ENCODE peak calls at places on chromosome 1, in four cellular contexts. B, T, P and X are unnamed samples. For H3K4me1, the result is how much of the 10 kb centered on the place peaks cover.

GRCh38 chr1:206002833-206003532 is at the start of gene RAB7B:
- DNase-seq in B (peak), T (peak), P (peak), X (no peak)

GRCh38 chr1:65471901-65472332 is 51.4 kb downstream of the LEPR start:
- DNase-seq in B (no peak), T (no peak), P (no peak), X (no peak)

GRCh38 chr1:15799928-15800835 is 7.3 kb downstream of the UQCRHL start:
- DNase-seq in B (peak), T (no peak), P (no peak), X (no peak)

GRCh38 chr1:177164380-177165068 is at the start of gene ASTN1:
- DNase-seq in B (peak), T (peak), P (no peak), X (no peak)

GRCh38 chr1:37605806-37606474 is 10.2 kb upstream of the GNL2 start:
- DNase-seq in B (no peak), T (no peak), P (no peak), X (no peak)

GRCh38 chr1:58395355-58395754 is 151.2 kb downstream of the OMA1 start:
- DNase-seq in B (no peak), T (no peak), P (no peak), X (no peak)

GRCh38 chr1:41508290-41508689 is 23.8 kb upstream of the EDN2 start:
- DNase-seq in B (no peak), T (no peak), P (no peak), X (no peak)

GRCh38 chr1:117268926-117269378 is 58.2 kb upstream of the VTCN1 start:
- DNase-seq in B (peak), T (no peak), P (no peak), X (no peak)

GRCh38 chr1:165631403-165632151 is 543 bp downstream of the MGST3 start:
- DNase-seq in B (peak), T (peak), P (peak), X (peak)

GRCh38 chr1:226428348-226429050 is 20.6 kb upstream of the PARP1 start:
- DNase-seq in B (no peak), T (no peak), P (no peak), X (no peak)

GRCh38 chr1:16484931-16485330 is 29.2 kb downstream of the RNU1-1 start:
- DNase-seq in B (no peak), T (no peak), P (no peak), X (no peak)

GRCh38 chr1:43143441-43143888 is 28.6 kb downstream of the EBNA1BP2 start:
- DNase-seq in B (no peak), T (no peak), P (no peak), X (no peak)

GRCh38 chr1:22864886-22865285 is 107.8 kb downstream of the LACTBL1 start:
- DNase-seq in B (no peak), T (no peak), P (no peak), X (no peak)

GRCh38 chr1:248752981-248753525 is 2.5 kb downstream of the LYPD8 start:
- DNase-seq in B (no peak), T (no peak), P (no peak), X (no peak)

GRCh38 chr1:17235135-17235880 is 13.6 kb upstream of the PADI3 start:
- DNase-seq in B (no peak), T (no peak), P (no peak), X (no peak)

GRCh38 chr1:111110197-111110899 is 29.5 kb downstream of the DRAM2 start:
- DNase-seq in B (no peak), T (no peak), P (no peak), X (no peak)

GRCh38 chr1:84755216-84755615 is 65.0 kb upstream of the SSX2IP start:
- DNase-seq in B (no peak), T (no peak), P (no peak), X (no peak)

GRCh38 chr1:7581754-7582264 is 189.3 kb upstream of the VAMP3 start:
- DNase-seq in B (no peak), T (peak), P (no peak), X (no peak)

GRCh38 chr1:30286984-30287839 is 436.2 kb downstream of the MATN1 start:
- DNase-seq in B (no peak), T (no peak), P (no peak), X (no peak)

GRCh38 chr1:6082430-6082971 is 36.8 kb downstream of the KCNAB2 start:
- DNase-seq in B (peak), T (no peak), P (no peak), X (no peak)

GRCh38 chr1:9591669-9592509 is 3.2 kb downstream of the TMEM201 start:
- DNase-seq in B (no peak), T (no peak), P (no peak), X (no peak)

GRCh38 chr1:241612533-241613505 is 27.4 kb downstream of the CHML start:
- DNase-seq in B (no peak), T (no peak), P (no peak), X (no peak)

GRCh38 chr1:3356827-3357457 is 97.5 kb upstream of the ARHGEF16 start:
- DNase-seq in B (no peak), T (no peak), P (no peak), X (no peak)

GRCh38 chr1:91754348-91754747 is 131.6 kb downstream of the TGFBR3 start:
- DNase-seq in B (no peak), T (no peak), P (no peak), X (no peak)

GRCh38 chr1:156664046-156664948 is 12.9 kb downstream of the NES start:
- DNase-seq in B (peak), T (no peak), P (no peak), X (no peak)

GRCh38 chr1:19294638-19295037 is 6.1 kb upstream of the AKR7A3 start:
- DNase-seq in B (no peak), T (no peak), P (no peak), X (no peak)

GRCh38 chr1:26469558-26469957 is 2.7 kb upstream of the HMGN2 start:
- DNase-seq in B (no peak), T (peak), P (no peak), X (no peak)

GRCh38 chr1:201861448-201861847 is 27.2 kb upstream of the SHISA4 start:
- DNase-seq in B (no peak), T (no peak), P (no peak), X (no peak)

GRCh38 chr1:207454046-207454964 is at the start of gene CR2:
- DNase-seq in B (peak), T (peak), P (no peak), X (peak)

GRCh38 chr1:143735764-143736461 is 235.9 kb downstream of the FAM72C start:
- DNase-seq in B (peak), T (no peak), P (no peak), X (no peak)

GRCh38 chr1:228752604-228753132 is 17.4 kb downstream of the RHOU start:
- DNase-seq in B (no peak), T (no peak), P (no peak), X (no peak)

GRCh38 chr1:225772323-225772768 is 5.3 kb upstream of the SRP9 start:
- DNase-seq in B (peak), T (peak), P (peak), X (no peak)

GRCh38 chr1:193014354-193014753 is 44.8 kb downstream of the UCHL5 start:
- DNase-seq in B (no peak), T (no peak), P (no peak), X (no peak)

GRCh38 chr1:158286966-158287365 is 2.8 kb upstream of the CD1C start:
- DNase-seq in B (no peak), T (no peak), P (no peak), X (no peak)

GRCh38 chr1:98044071-98044697 is 123.3 kb upstream of the DPYD start:
- DNase-seq in B (no peak), T (no peak), P (no peak), X (no peak)

GRCh38 chr1:117171900-117172501 is 38.7 kb downstream of the VTCN1 start:
- DNase-seq in B (no peak), T (peak), P (no peak), X (no peak)

GRCh38 chr1:204344665-204345064 is 15.1 kb downstream of the PLEKHA6 start:
- DNase-seq in B (no peak), T (no peak), P (no peak), X (no peak)

GRCh38 chr1:204342310-204342709 is 17.4 kb downstream of the PLEKHA6 start:
- DNase-seq in B (no peak), T (no peak), P (no peak), X (no peak)

GRCh38 chr1:204341380-204341779 is 18.3 kb downstream of the PLEKHA6 start:
- DNase-seq in B (no peak), T (no peak), P (no peak), X (no peak)

GRCh38 chr1:204343850-204344249 is 15.9 kb downstream of the PLEKHA6 start:
- DNase-seq in B (no peak), T (no peak), P (no peak), X (no peak)

DNA sequence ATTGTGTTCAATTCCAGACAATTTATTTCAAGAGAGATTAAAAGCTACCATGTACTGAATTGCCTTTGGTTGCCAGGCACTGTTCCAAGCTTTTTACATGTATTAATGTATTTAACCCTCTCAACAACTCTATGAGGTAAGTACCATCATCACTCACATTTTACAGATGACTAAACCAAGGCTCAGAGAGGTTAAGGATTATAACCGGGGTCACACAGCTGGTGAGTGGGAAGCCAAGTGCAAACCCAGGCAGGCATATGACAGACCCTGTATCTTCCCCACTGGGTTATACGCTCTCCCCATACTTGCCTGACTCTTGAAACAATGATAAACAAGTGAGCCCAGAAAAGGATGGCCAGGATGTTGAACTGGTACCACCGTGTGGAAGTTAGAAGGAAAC is 16.5 kb downstream of the PLEKHA6 start:
- DNase-seq in B (no peak), T (no peak), P (no peak), X (no peak)
- H3K4me1 ChIP-seq in B (half or more), T (under half), P (under half), X (under half)

DNA sequence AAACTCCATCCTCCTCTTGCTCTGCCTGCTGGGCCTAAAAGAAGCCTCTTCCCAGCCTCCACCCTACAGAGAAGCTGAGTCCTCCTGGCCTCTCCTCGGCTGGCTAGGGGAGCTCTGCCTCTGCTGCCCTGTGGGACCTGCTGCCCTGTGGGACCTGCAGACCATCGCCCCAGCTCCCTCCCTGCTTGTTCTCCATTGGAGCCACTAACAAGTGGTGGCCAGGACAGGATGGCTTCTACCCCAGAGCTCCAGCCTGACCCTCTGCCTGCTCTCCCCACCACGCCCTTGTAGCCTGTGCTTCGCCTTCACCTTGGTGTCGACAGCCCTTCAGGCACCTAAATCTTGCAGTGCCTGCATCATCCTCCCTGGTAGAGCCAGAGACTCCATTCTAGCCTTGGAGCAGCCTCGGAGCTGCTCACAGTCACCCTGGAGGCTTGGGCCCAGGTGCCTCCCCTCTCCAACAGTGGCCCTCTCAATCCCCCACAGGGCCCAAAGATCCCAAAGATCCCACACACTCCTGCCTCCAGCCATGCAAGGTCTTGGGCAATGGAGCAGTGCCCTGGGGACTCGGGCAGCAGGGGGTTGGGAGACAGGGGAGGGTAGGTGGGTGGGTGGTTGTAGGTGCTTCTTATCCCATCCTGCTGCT is 3.0 kb downstream of the EPS8L3 start:
- DNase-seq in B (no peak), T (peak), P (no peak), X (peak)
- H3K27ac ChIP-seq in B (no peak), T (no peak), P (no peak), X (no peak)

GRCh38 chr1:46512135-46512791 is 22.6 kb downstream of the DMBX1 start:
- DNase-seq in B (no peak), T (no peak), P (no peak), X (no peak)
- H3K4me1 ChIP-seq in B (under half), T (under half), P (under half), X (under half)

GRCh38 chr1:217275617-217276398 is 355.1 kb downstream of the GPATCH2 start:
- DNase-seq in B (no peak), T (no peak), P (no peak), X (no peak)
- H3K27ac ChIP-seq in B (no peak), T (no peak), P (peak), X (no peak)

GRCh38 chr1:181104790-181105133 is 16.3 kb downstream of the IER5 start:
- DNase-seq in B (peak), T (no peak), P (no peak), X (peak)
- H3K4me1 ChIP-seq in B (under half), T (under half), P (under half), X (under half)